ENCODE peak calls at places on chromosomes 4 and X, in ten cellular contexts. G is fibroblast of pulmonary artery; M is NCI-H82; N is tibial nerve; L is endothelial cell; B is neural crest cell; S is effector memory CD8-positive, alpha-beta T cell; V is epithelial cell of esophagus; P is cardiac septum; E is pons. C is an unnamed sample.
A peak's percentile ranks its signal among the peaks of the same experiment; 100 is the strongest.

GRCh38 chr4:64166365-64166764 is 242.9 kb downstream of the TECRL start:
- DNase-seq in G (no peak), M (no peak), N (no peak), L (no peak), B (no peak), S (no peak), V (no peak), P (no peak), E (no peak), C (no peak)

GRCh38 chr4:8917868-8918783 is 46.5 kb upstream of the HMX1 start:
- DNase-seq in G (peak; percentile 45), M (peak; percentile 58), N (peak; percentile 50), L (peak; percentile 96), B (peak; percentile 83), S (peak; percentile 39), V (peak; percentile 34), P (peak; percentile 78), E (peak; percentile 32), C (peak; percentile 50)

GRCh38 chr4:82201805-82202636 is 171.8 kb downstream of the HNRNPD start:
- DNase-seq in G (peak; percentile 63), M (peak; percentile 91), N (no peak), L (peak; percentile 68), B (peak; percentile 63), S (peak; percentile 36), V (peak; percentile 64), P (no peak), E (peak; percentile 44), C (peak; percentile 34)

GRCh38 chrX:47644557-47645091 is 5.7 kb downstream of the ELK1 start:
- DNase-seq in G (peak; percentile 63), M (peak; percentile 51), N (no peak), L (no peak), B (peak; percentile 18), S (no peak), V (peak; percentile 37), P (no peak), E (no peak), C (no peak)

GRCh38 chr4:35229021-35229420 is 1015.3 kb downstream of the ARAP2 start:
- DNase-seq in G (no peak), M (no peak), N (no peak), L (no peak), B (no peak), S (no peak), V (peak; percentile 63), P (no peak), E (no peak), C (no peak)

GRCh38 chrX:151680805-151681204 is 14.5 kb upstream of the PRRG3 start:
- DNase-seq in G (peak; percentile 12), M (peak; percentile 84), N (peak; percentile 36), L (peak; percentile 67), B (peak; percentile 59), S (peak; percentile 18), V (peak; percentile 48), P (no peak), E (peak; percentile 19), C (peak; percentile 29)

GRCh38 chr4:8221476-8221875 is 22.4 kb downstream of the SH3TC1 start:
- DNase-seq in G (peak; percentile 91), M (no peak), N (peak; percentile 38), L (no peak), B (no peak), S (no peak), V (no peak), P (no peak), E (peak; percentile 85), C (no peak)

GRCh38 chrX:51876441-51876840 is 17.0 kb upstream of the MAGED1 start:
- DNase-seq in G (peak; percentile 57), M (no peak), N (no peak), L (no peak), B (no peak), S (no peak), V (no peak), P (no peak), E (no peak), C (no peak)

GRCh38 chrX:31331045-31331444 is 259.2 kb upstream of the FTHL17 start:
- DNase-seq in G (no peak), M (no peak), N (no peak), L (no peak), B (no peak), S (no peak), V (no peak), P (no peak), E (no peak), C (no peak)

C was measured in mucosa of gallbladder.